ENCODE peak calls at places on chromosomes 1 and 21, in seven cellular contexts. One of them, this sample, is unnamed.
A peak's percentile ranks its signal among the peaks of the same experiment; 100 is the strongest.

GRCh38 chr21:37172646-37173045 is 94.5 kb downstream of the VPS26C start:
- DNase-seq in CD8-positive, alpha-beta memory T cell: no peak
- DNase-seq in MCF 10A: no peak
- DNase-seq in colonic mucosa: no peak
- DNase-seq in DND-41: no peak
- DNase-seq in memory B cell: no peak
- DNase-seq in H54: no peak
- DNase-seq in this sample: no peak

GRCh38 chr1:2650967-2651645 is 18.3 kb upstream of the MMEL1 start:
- DNase-seq in MCF 10A: no peak
- DNase-seq in CD8-positive, alpha-beta memory T cell: no peak
- DNase-seq in memory B cell: no peak
- DNase-seq in DND-41: no peak
- DNase-seq in colonic mucosa: no peak
- DNase-seq in H54: no peak
- DNase-seq in this sample: no peak

GRCh38 chr1:109792056-109792831 is 28.5 kb upstream of the EPS8L3 start:
- DNase-seq in MCF 10A: peak; percentile 82
- DNase-seq in memory B cell: no peak
- DNase-seq in colonic mucosa: peak; percentile 68
- DNase-seq in CD8-positive, alpha-beta memory T cell: no peak
- DNase-seq in DND-41: no peak
- DNase-seq in H54: peak; percentile 75
- DNase-seq in this sample: no peak

GRCh38 chr1:40291293-40291692 is 25.8 kb downstream of the COL9A2 start:
- DNase-seq in colonic mucosa: no peak
- DNase-seq in MCF 10A: no peak
- DNase-seq in memory B cell: no peak
- DNase-seq in DND-41: no peak
- DNase-seq in H54: no peak
- DNase-seq in CD8-positive, alpha-beta memory T cell: no peak
- DNase-seq in this sample: no peak

GRCh38 chr1:246297314-246298273 is 209.5 kb downstream of the SMYD3 start:
- DNase-seq in colonic mucosa: no peak
- DNase-seq in memory B cell: no peak
- DNase-seq in H54: no peak
- DNase-seq in DND-41: no peak
- DNase-seq in MCF 10A: peak; percentile 24
- DNase-seq in CD8-positive, alpha-beta memory T cell: no peak
- DNase-seq in this sample: no peak

GRCh38 chr1:26833432-26834405 is 7.2 kb downstream of the ZDHHC18 start:
- DNase-seq in colonic mucosa: peak; percentile 52
- DNase-seq in H54: no peak
- DNase-seq in MCF 10A: no peak
- DNase-seq in DND-41: peak; percentile 48
- DNase-seq in CD8-positive, alpha-beta memory T cell: peak; percentile 89
- DNase-seq in memory B cell: peak; percentile 87
- DNase-seq in this sample: peak; percentile 85

GRCh38 chr1:198373376-198373775 is 167.1 kb downstream of the ATP6V1G3 start:
- DNase-seq in colonic mucosa: no peak
- DNase-seq in H54: no peak
- DNase-seq in MCF 10A: peak; percentile 29
- DNase-seq in CD8-positive, alpha-beta memory T cell: no peak
- DNase-seq in memory B cell: no peak
- DNase-seq in DND-41: no peak
- DNase-seq in this sample: no peak

GRCh38 chr1:198939286-198939685 is 300.4 kb downstream of the PTPRC start:
- DNase-seq in MCF 10A: no peak
- DNase-seq in colonic mucosa: no peak
- DNase-seq in H54: no peak
- DNase-seq in CD8-positive, alpha-beta memory T cell: no peak
- DNase-seq in memory B cell: no peak
- DNase-seq in DND-41: no peak
- DNase-seq in this sample: no peak

GRCh38 chr1:175188936-175189335 is 3.6 kb downstream of the KIAA0040 start:
- DNase-seq in MCF 10A: no peak
- DNase-seq in CD8-positive, alpha-beta memory T cell: peak; percentile 16
- DNase-seq in H54: no peak
- DNase-seq in memory B cell: peak; percentile 63
- DNase-seq in colonic mucosa: peak; percentile 47
- DNase-seq in DND-41: peak; percentile 74
- DNase-seq in this sample: peak; percentile 10

GRCh38 chr1:12037486-12038355 is 18.4 kb downstream of the MIIP start:
- DNase-seq in H54: no peak
- DNase-seq in CD8-positive, alpha-beta memory T cell: no peak
- DNase-seq in DND-41: no peak
- DNase-seq in colonic mucosa: no peak
- DNase-seq in MCF 10A: no peak
- DNase-seq in memory B cell: no peak
- DNase-seq in this sample: no peak

GRCh38 chr1:1892079-1892762 is 1.3 kb upstream of the GNB1 start:
- DNase-seq in colonic mucosa: no peak
- DNase-seq in MCF 10A: no peak
- DNase-seq in DND-41: no peak
- DNase-seq in CD8-positive, alpha-beta memory T cell: no peak
- DNase-seq in memory B cell: no peak
- DNase-seq in H54: no peak
- DNase-seq in this sample: no peak

GRCh38 chr1:101431956-101432510 is 195.2 kb downstream of the S1PR1 start:
- DNase-seq in MCF 10A: no peak
- DNase-seq in memory B cell: no peak
- DNase-seq in colonic mucosa: no peak
- DNase-seq in H54: no peak
- DNase-seq in CD8-positive, alpha-beta memory T cell: no peak
- DNase-seq in DND-41: no peak
- DNase-seq in this sample: no peak

GRCh38 chr1:63772876-63773275 is 941 bp upstream of the ROR1 start:
- DNase-seq in H54: no peak
- DNase-seq in DND-41: no peak
- DNase-seq in memory B cell: no peak
- DNase-seq in CD8-positive, alpha-beta memory T cell: no peak
- DNase-seq in colonic mucosa: no peak
- DNase-seq in MCF 10A: no peak
- DNase-seq in this sample: no peak

GRCh38 chr1:208211901-208212843 is 32.0 kb downstream of the PLXNA2 start:
- DNase-seq in memory B cell: no peak
- DNase-seq in DND-41: no peak
- DNase-seq in H54: no peak
- DNase-seq in colonic mucosa: no peak
- DNase-seq in CD8-positive, alpha-beta memory T cell: no peak
- DNase-seq in MCF 10A: no peak
- DNase-seq in this sample: no peak

GRCh38 chr1:156789621-156790318 is 22.4 kb downstream of the PRCC start:
- DNase-seq in DND-41: no peak
- DNase-seq in CD8-positive, alpha-beta memory T cell: no peak
- DNase-seq in colonic mucosa: no peak
- DNase-seq in memory B cell: no peak
- DNase-seq in MCF 10A: no peak
- DNase-seq in H54: no peak
- DNase-seq in this sample: no peak

GRCh38 chr1:37739222-37739621 is 25.7 kb downstream of the EPHA10 start:
- DNase-seq in MCF 10A: peak; percentile 84
- DNase-seq in CD8-positive, alpha-beta memory T cell: no peak
- DNase-seq in DND-41: no peak
- DNase-seq in H54: no peak
- DNase-seq in memory B cell: no peak
- DNase-seq in colonic mucosa: peak; percentile 69
- DNase-seq in this sample: no peak

GRCh38 chr21:27975514-27975913 is 1008.6 kb upstream of the ADAMTS5 start:
- DNase-seq in MCF 10A: no peak
- DNase-seq in colonic mucosa: no peak
- DNase-seq in H54: no peak
- DNase-seq in memory B cell: no peak
- DNase-seq in DND-41: no peak
- DNase-seq in CD8-positive, alpha-beta memory T cell: no peak
- DNase-seq in this sample: no peak

GRCh38 chr1:6859415-6860343 is 74.4 kb downstream of the CAMTA1 start:
- DNase-seq in DND-41: no peak
- DNase-seq in H54: peak; percentile 26
- DNase-seq in colonic mucosa: no peak
- DNase-seq in memory B cell: no peak
- DNase-seq in MCF 10A: peak; percentile 94
- DNase-seq in CD8-positive, alpha-beta memory T cell: no peak
- DNase-seq in this sample: no peak

GRCh38 chr1:204507317-204508105 is 8.7 kb upstream of the MDM4 start:
- DNase-seq in CD8-positive, alpha-beta memory T cell: no peak
- DNase-seq in DND-41: peak; percentile 56
- DNase-seq in H54: no peak
- DNase-seq in memory B cell: no peak
- DNase-seq in MCF 10A: peak; percentile 78
- DNase-seq in colonic mucosa: peak; percentile 50
- DNase-seq in this sample: no peak